ENCODE peak calls at places on chromosomes 4 and X, in eight cellular contexts. F, A, R, T, V, H, O and C are unnamed samples. For H3K4me1, the result is how much of the 10 kb centered on the place peaks cover.

GRCh38 chr4:140052050-140052449 is 101.9 kb downstream of the MAML3 start:
- DNase-seq in F (no peak), A (no peak), R (peak), T (peak), V (peak), H (peak), O (no peak), C (peak)

GRCh38 chrX:55007633-55008032 is 7.5 kb downstream of the APEX2 start:
- DNase-seq in F (no peak), A (no peak), R (no peak), T (peak), V (peak), H (no peak), O (no peak), C (peak)

GRCh38 chrX:24154490-24155034 is 5.0 kb downstream of the ZFX start:
- DNase-seq in F (no peak), A (no peak), R (no peak), T (no peak), V (no peak), H (no peak), O (no peak), C (no peak)

GRCh38 chrX:52424658-52425057 is 55.8 kb downstream of the XAGE2 start:
- DNase-seq in F (no peak), A (no peak), R (no peak), T (no peak), V (no peak), H (no peak), O (no peak), C (no peak)

GRCh38 chrX:45803383-45803921 is 602.8 kb upstream of the DIPK2B start:
- DNase-seq in F (no peak), A (no peak), R (no peak), T (no peak), V (peak), H (no peak), O (no peak), C (no peak)

GRCh38 chrX:54807524-54808108 is at the start of gene MAGED2:
- DNase-seq in F (no peak), A (no peak), R (peak), T (peak), V (peak), H (peak), O (no peak), C (peak)

GRCh38 chr4:25068386-25068785 is 37.6 kb upstream of the LGI2 start:
- DNase-seq in F (no peak), A (no peak), R (no peak), T (no peak), V (no peak), H (no peak), O (no peak), C (no peak)

GRCh38 chr4:158682071-158682470 is 10.0 kb downstream of the ETFDH start:
- DNase-seq in F (no peak), A (no peak), R (no peak), T (no peak), V (no peak), H (no peak), O (no peak), C (no peak)

GRCh38 chr4:189090174-189090814 is 850.4 kb upstream of the FRG1 start:
- DNase-seq in F (no peak), A (no peak), R (no peak), T (no peak), V (no peak), H (no peak), O (no peak), C (no peak)

GRCh38 chr4:103030791-103031190 is 11.3 kb upstream of the SLC9B1 start:
- DNase-seq in F (no peak), A (no peak), R (no peak), T (no peak), V (peak), H (no peak), O (no peak), C (no peak)
- H3K4me1 ChIP-seq in F (under half), A (under half), R (under half), T (under half), V (under half), H (under half), O (under half), C (under half)

DNA sequence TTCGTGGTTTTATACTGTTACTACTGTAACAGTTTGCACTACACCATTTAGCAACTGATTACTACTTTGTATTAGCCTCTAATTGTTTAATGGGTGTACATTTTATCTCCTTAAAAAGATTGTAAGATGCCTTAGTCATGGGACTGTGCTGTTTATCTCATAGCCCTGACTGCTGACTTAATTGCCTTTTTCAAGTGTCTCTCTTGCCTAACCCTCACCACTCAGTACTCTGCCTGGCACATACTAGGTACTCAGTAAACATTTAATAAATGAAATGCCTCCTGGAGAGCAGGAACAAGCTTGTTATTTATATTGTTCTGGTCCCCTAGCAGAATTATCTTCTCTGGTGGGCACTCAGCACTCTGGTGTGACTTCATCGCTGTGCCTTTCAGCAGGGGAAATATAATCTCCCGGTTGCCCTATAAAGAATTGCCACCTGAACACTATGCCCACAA is 1.7 kb upstream of the STIM2 start:
- DNase-seq in F (no peak), A (no peak), R (no peak), T (no peak), V (no peak), H (no peak), O (no peak), C (no peak)
- H3K4me3 ChIP-seq in F (no peak), A (no peak), R (peak), T (no peak), V (no peak), H (peak), O (peak), C (no peak)

DNA sequence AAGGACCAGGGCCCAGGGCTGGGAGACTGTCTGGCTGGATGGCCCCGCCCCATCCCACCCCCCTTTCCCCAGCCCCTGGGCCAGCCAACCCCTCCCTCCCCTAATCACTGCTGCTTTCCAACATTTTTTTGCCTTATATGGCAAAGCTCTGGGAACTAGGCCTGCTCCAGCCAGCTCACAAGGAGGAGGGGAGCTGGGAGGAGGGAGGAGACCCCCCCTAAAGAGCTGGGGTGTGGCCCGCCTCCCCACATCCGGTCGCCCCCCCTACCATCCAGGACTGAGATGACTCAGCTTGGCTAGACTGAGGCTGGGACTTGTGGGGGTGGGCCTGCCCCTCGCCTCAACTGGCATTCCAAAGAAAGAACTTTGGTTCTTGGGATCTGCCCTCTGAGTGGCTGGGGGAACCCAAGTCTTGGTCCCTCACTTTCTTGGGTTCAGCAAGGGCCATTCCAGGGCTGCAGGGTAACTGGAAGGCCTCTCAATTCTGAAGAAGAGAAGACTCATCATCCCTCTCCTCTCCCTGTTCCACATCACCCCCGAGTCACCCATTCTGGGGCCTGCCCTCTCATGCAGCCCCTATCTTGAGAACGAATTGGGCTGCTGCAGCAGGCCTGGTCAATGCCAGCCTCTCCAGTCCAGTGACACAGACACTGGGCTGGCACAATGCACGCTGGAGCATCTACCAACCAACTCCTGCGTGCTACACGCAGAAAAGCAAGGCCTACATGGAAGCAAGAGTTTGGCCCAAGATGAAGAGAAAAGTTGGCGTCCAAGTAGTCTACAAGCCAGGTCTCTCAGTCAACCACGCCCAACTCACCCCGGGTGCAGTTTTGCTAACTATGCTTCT is 4.8 kb downstream of the FLNA start:
- DNase-seq in F (peak), A (peak), R (peak), T (peak), V (peak), H (peak), O (peak), C (peak)
- H3K4me1 ChIP-seq in F (under half), A (under half), R (under half), T (under half), V (under half), H (under half), O (half or more), C (under half)

GRCh38 chr4:108356209-108356535 is 187.4 kb upstream of the LEF1 start:
- DNase-seq in F (no peak), A (no peak), R (no peak), T (no peak), V (no peak), H (no peak), O (no peak), C (no peak)
- H3K4me3 ChIP-seq in F (no peak), A (no peak), R (no peak), T (no peak), V (no peak), H (no peak), O (no peak), C (no peak)

GRCh38 chrX:47198687-47199080 is 5.1 kb downstream of the UBA1 start:
- DNase-seq in F (no peak), A (no peak), R (no peak), T (no peak), V (no peak), H (no peak), O (no peak), C (no peak)
- H3K4me1 ChIP-seq in F (under half), A (half or more), R (under half), T (under half), V (under half), H (under half), O (under half), C (under half)

GRCh38 chr4:8129785-8130184 is 28.8 kb downstream of the ABLIM2 start:
- DNase-seq in F (no peak), A (no peak), R (no peak), T (no peak), V (no peak), H (no peak), O (peak), C (no peak)

GRCh38 chr4:8129136-8129535 is 29.5 kb downstream of the ABLIM2 start:
- DNase-seq in F (no peak), A (no peak), R (no peak), T (no peak), V (no peak), H (no peak), O (peak), C (no peak)

GRCh38 chr4:8127051-8127798 is 31.4 kb downstream of the ABLIM2 start:
- DNase-seq in F (no peak), A (no peak), R (no peak), T (no peak), V (no peak), H (no peak), O (peak), C (peak)

GRCh38 chr4:8126523-8126922 is 32.1 kb downstream of the ABLIM2 start:
- DNase-seq in F (no peak), A (no peak), R (no peak), T (no peak), V (no peak), H (no peak), O (peak), C (no peak)

DNA sequence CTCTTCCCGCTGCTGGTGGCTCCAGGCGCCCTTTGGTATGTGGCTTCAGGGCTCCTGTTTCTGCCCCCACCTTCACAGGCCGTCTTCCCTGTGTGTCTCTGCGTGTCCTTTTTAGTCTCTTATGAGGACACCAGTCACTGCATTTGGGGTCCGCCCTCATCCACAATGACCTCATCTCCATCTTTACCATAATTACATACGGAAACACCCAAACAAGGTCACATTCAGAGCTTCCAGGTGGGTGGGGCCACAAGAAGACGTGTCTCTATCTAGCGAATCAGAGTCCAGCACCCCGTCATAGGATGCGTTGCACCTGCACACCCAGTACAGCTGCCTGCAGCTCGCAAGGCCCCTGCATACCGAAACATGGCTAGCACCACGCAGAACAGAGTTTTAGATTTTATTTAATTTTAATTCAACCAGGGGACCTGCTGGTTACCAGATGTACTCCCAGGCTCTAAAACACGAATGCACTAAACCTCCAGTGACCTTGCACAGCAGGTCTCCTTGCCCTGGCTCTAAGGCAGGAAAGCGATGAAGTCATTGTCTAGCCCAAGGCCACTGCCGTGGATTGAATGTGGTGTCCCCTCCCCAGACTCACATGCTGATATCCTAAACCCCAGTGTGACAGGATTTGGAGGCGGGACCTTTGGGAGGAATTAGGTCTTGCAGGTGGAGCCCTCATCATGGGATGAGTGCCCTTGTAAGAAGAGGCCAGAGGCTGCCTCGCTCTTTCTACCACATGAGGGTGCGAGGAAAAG is 30.3 kb downstream of the ABLIM2 start:
- DNase-seq in F (no peak), A (no peak), R (no peak), T (no peak), V (no peak), H (no peak), O (peak), C (no peak)
- H3K4me3 ChIP-seq in F (no peak), A (no peak), R (no peak), T (no peak), V (no peak), H (no peak), O (no peak), C (no peak)

GRCh38 chr4:181962321-181962720 is 280.9 kb upstream of the TENM3 start:
- DNase-seq in F (no peak), A (no peak), R (no peak), T (no peak), V (no peak), H (no peak), O (no peak), C (no peak)
- H3K4me1 ChIP-seq in F (under half), A (under half), R (under half), T (under half), V (under half), H (under half), O (under half), C (under half)

GRCh38 chr4:74397748-74398426 is 32.9 kb downstream of the EREG start:
- DNase-seq in F (no peak), A (no peak), R (no peak), T (no peak), V (peak), H (no peak), O (no peak), C (no peak)
- H3K4me3 ChIP-seq in F (no peak), A (peak), R (peak), T (peak), V (no peak), H (peak), O (peak), C (peak)

GRCh38 chr4:85787133-85787532 is 312.2 kb downstream of the ARHGAP24 start:
- DNase-seq in F (no peak), A (no peak), R (no peak), T (no peak), V (peak), H (no peak), O (no peak), C (no peak)

GRCh38 chr4:85784947-85785346 is 310.0 kb downstream of the ARHGAP24 start:
- DNase-seq in F (no peak), A (no peak), R (no peak), T (no peak), V (no peak), H (no peak), O (no peak), C (no peak)

GRCh38 chr4:85793256-85793655 is 318.3 kb downstream of the ARHGAP24 start:
- DNase-seq in F (no peak), A (no peak), R (no peak), T (no peak), V (no peak), H (no peak), O (no peak), C (no peak)

GRCh38 chr4:85792576-85792975 is 317.6 kb downstream of the ARHGAP24 start:
- DNase-seq in F (no peak), A (no peak), R (no peak), T (no peak), V (no peak), H (no peak), O (no peak), C (no peak)

GRCh38 chr4:85790582-85790981 is 315.6 kb downstream of the ARHGAP24 start:
- DNase-seq in F (no peak), A (no peak), R (no peak), T (no peak), V (no peak), H (no peak), O (no peak), C (no peak)
- H3K4me1 ChIP-seq in F (under half), A (half or more), R (under half), T (under half), V (under half), H (under half), O (under half), C (under half)